ENCODE peak calls at places on chromosomes 13 and 19, in four cellular contexts. T is K562, S is HL-60, P is GM12878. F is an unnamed sample.
A peak's percentile ranks its signal among the peaks of the same experiment; 100 is the strongest.

GRCh38 chr19:50777830-50778303 is 7.6 kb downstream of the GPR32 start:
- DNase-seq in T (no peak), P (no peak), S (no peak), F (no peak)

GRCh38 chr19:10193666-10194499 is 870 bp downstream of the DNMT1 start:
- DNase-seq in T (peak; percentile 78), P (no peak), S (no peak), F (no peak)

GRCh38 chr13:113854238-113855011 is 9.5 kb downstream of the GAS6 start:
- DNase-seq in S (no peak), T (no peak), P (no peak), F (no peak)

GRCh38 chr13:75587679-75588078 is 38.1 kb downstream of the UCHL3 start:
- DNase-seq in P (no peak), T (no peak), S (peak; percentile 10), F (no peak)

GRCh38 chr19:18401580-18402112 is 4.2 kb upstream of the LRRC25 start:
- DNase-seq in T (peak; percentile 50), P (no peak), S (peak; percentile 87), F (no peak)

GRCh38 chr13:42597505-42597904 is 23.6 kb downstream of the TNFSF11 start:
- DNase-seq in T (no peak), P (no peak), S (no peak), F (no peak)

GRCh38 chr13:50766043-50766442 is 77.4 kb downstream of the DLEU7 start:
- DNase-seq in P (no peak), S (no peak), T (no peak), F (no peak)

GRCh38 chr13:80787604-80788003 is 446.7 kb upstream of the SPRY2 start:
- DNase-seq in S (no peak), P (no peak), T (no peak), F (no peak)

GRCh38 chr19:15251749-15252397 is 19.6 kb upstream of the EPHX3 start:
- DNase-seq in S (no peak), T (peak; percentile 68), P (no peak), F (no peak)

GRCh38 chr13:21058361-21058760 is 3.0 kb downstream of the LATS2 start:
- DNase-seq in S (no peak), T (no peak), P (no peak), F (no peak)

GRCh38 chr13:100139822-100140221 is 50.9 kb downstream of the PCCA start:
- DNase-seq in T (no peak), P (no peak), S (no peak), F (no peak)

GRCh38 chr19:32798201-32798600 is 71.4 kb downstream of the SLC7A9 start:
- DNase-seq in P (no peak), S (no peak), T (no peak), F (no peak)

GRCh38 chr13:27599096-27599495 is 21.2 kb downstream of the LNX2 start:
- DNase-seq in S (no peak), T (no peak), P (no peak), F (no peak)
- TF ChIP-seq POLR2AphosphoS5 in S (no peak), T (no peak), P (no peak), F (no peak)

DNA sequence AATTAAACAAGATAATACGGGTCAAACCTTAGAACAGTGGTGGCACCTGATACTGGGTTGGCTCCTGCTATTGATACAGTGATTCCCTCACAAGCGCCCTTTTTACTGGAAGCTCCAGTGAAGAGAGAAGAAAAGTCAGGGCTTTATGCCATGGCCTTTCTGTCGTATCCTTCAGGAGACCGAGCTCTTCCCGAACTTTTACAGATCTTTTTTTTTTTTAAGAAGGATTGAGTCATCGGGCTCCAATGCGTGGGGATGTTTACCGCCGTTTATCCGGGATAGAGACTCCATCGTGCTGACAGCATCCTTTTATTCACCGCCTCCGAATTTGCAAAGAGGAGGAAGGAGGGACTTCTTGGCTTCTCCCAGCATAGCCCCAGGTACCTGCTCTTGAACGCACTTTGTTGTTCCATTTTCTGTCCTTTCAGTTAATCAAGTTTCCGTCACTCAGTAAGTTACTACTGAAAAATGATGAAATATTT is 574 bp downstream of the ZNF227 start:
- DNase-seq in S (no peak), P (no peak), T (peak; percentile 18), F (no peak)
- TF ChIP-seq SPI1 in S (no peak), P (no peak), T (no peak), F (no peak)

GRCh38 chr19:13796301-13797057 is 1.2 kb downstream of the ZSWIM4 start:
- DNase-seq in P (no peak), S (no peak), T (peak; percentile 8), F (no peak)
- TF ChIP-seq POLR2AphosphoS5 in P (no peak), S (no peak), T (no peak), F (no peak)

GRCh38 chr19:42108527-42109389 is 23.5 kb downstream of the POU2F2 start:
- DNase-seq in S (peak; percentile 72), P (peak; percentile 72), T (peak; percentile 88), F (peak; percentile 75)
- TF ChIP-seq SPI1 in S (no peak), P (no peak), T (no peak), F (no peak)

GRCh38 chr19:4403005-4403761 is 743 bp downstream of the CHAF1A start:
- DNase-seq in P (no peak), S (no peak), T (no peak), F (no peak)

GRCh38 chr19:4401482-4402170 is 814 bp upstream of the CHAF1A start:
- DNase-seq in P (no peak), T (no peak), S (no peak), F (no peak)

GRCh38 chr19:4396949-4397783 is 3.2 kb downstream of the SH3GL1 start:
- DNase-seq in T (no peak), P (no peak), S (no peak), F (no peak)

GRCh38 chr19:4402171-4403004 is at the start of gene CHAF1A:
- DNase-seq in P (peak; percentile 99), S (peak; percentile 100), T (peak; percentile 96), F (peak; percentile 99)

DNA sequence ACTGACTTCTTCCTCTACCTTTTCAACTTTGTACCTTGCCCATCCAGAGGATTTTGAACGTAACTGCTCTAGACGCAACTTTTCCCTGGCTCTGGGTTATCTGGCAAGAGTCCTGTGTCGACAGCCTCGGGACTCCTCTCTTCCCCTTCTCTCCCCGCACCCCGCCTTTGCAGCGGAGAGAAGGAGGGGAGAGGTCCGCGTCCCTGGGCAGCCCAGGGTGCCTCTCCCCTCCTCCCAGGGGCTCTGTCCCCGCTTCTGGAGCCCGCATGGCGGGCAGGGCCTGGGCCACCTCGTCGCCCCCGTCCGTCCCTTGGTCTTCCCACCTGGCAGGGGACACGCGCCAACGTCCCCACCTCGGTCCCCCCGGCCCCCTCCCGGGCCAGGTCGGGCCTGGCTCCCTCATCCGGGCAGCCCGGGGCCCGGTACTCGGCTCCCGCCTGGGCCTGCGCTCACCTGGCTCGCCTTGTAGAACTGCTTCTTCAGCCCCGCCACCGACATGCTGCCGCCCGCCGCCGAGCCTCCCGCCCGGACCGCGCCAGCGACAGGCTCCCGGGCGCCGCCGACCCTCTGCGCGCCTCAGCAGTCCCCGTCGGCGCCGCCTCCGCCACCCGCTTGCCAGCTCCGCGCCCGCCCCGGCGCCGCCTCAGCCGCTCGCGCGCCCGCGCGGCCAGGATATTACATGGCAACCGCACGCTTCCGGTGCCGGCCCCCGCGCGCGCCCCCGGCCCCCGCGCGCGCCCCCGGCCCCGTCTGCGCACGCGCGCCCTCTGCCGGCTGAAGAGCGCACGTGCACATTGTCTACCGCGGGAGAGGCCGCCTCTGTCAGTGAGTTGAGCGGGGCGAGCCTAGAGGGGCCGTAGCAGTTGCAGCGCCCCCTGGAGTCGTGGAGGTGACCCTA is at the start of gene SH3GL1:
- DNase-seq in P (peak; percentile 48), S (peak; percentile 83), T (peak; percentile 80), F (peak; percentile 72)
- TF ChIP-seq POLR2AphosphoS5 in P (peak; percentile 64), S (no peak), T (peak; percentile 34), F (peak; percentile 50)

DNA sequence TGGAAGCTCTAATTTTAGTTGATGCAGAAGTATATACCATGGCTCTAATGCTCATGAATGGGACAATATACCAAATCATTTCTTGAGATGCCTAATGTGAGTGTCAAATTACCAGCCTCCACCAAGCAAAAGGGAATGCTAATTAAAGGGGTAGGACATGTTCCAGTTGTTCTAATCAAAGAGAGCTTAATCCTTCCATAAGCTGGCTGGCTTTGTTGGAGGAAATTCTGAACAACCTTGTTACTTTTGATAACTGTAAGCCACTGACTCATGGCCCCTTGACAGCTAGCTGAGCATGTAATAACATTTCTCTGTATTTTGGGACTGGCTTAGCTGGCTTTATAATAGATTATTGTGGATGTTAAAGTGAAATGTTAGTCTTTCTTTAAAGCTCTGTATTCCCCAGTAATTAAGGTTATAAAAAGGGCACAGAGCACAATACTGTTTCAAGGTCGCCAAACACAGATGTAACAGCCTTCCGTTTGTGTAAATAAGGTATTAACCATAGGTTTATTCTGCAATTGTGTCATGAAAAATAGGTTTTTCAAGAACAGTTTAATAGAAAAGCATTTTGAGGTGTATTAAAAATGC is 1194.0 kb downstream of the PCDH9 start:
- DNase-seq in P (no peak), T (no peak), S (no peak), F (no peak)
- TF ChIP-seq SPI1 in P (no peak), T (no peak), S (no peak), F (no peak)

F was measured in GM12891.